ENCODE peak calls at places on chromosome 6, in six cellular contexts. R is substantia nigra; M is activated T-cell treated with anti-CD3 and anti-CD28 coated beads, Interleukin-2, amount 50 U/mL, for 72 hours; U is activated CD8-positive, alpha-beta memory T cell treated with anti-CD3 and anti-CD28 coated beads, Interleukin-2, amount 50 U/mL, for 4 hours; G is stimulated activated naive CD4-positive, alpha-beta T cell; A is EL. J is an unnamed sample.

GRCh38 chr6:169075211-169075621 is 178.4 kb downstream of the THBS2 start:
- DNase-seq in R (no peak), M (no peak), U (no peak), G (no peak), A (no peak), J (no peak)

GRCh38 chr6:89750338-89750737 is 69.3 kb downstream of the MDN1 start:
- DNase-seq in R (no peak), M (no peak), U (no peak), G (no peak), A (no peak), J (no peak)

GRCh38 chr6:110409794-110410193 is 5.6 kb downstream of the DDO start:
- DNase-seq in R (no peak), M (no peak), U (no peak), G (no peak), A (no peak), J (no peak)

GRCh38 chr6:72966628-72967280 is 258.5 kb downstream of the KHDC1L start:
- DNase-seq in R (no peak), M (no peak), U (no peak), G (no peak), A (peak), J (no peak)

GRCh38 chr6:25329982-25330381 is 50.8 kb downstream of the CARMIL1 start:
- DNase-seq in R (no peak), M (no peak), U (no peak), G (no peak), A (no peak), J (no peak)

GRCh38 chr6:169971951-169972651 is 220.7 kb downstream of the ERMARD start:
- DNase-seq in R (no peak), M (no peak), U (no peak), G (no peak), A (no peak), J (no peak)

GRCh38 chr6:91082311-91082803 is 495.5 kb upstream of the MAP3K7 start:
- DNase-seq in R (no peak), M (no peak), U (no peak), G (no peak), A (no peak), J (no peak)

GRCh38 chr6:3363296-3364025 is 93.4 kb downstream of the SLC22A23 start:
- DNase-seq in R (no peak), M (no peak), U (no peak), G (no peak), A (no peak), J (no peak)

GRCh38 chr6:6686748-6687601 is 98.5 kb downstream of the LY86 start:
- DNase-seq in R (no peak), M (no peak), U (peak), G (no peak), A (peak), J (no peak)

GRCh38 chr6:43763133-43763797 is 6.7 kb upstream of the VEGFA start:
- DNase-seq in R (no peak), M (no peak), U (no peak), G (no peak), A (no peak), J (no peak)

GRCh38 chr6:76592561-76592960 is 520.1 kb upstream of the IMPG1 start:
- DNase-seq in R (no peak), M (no peak), U (no peak), G (no peak), A (no peak), J (no peak)

GRCh38 chr6:159837141-159837490 is 37.0 kb downstream of the PNLDC1 start:
- DNase-seq in R (no peak), M (no peak), U (no peak), G (no peak), A (no peak), J (no peak)

GRCh38 chr6:184161-184695 is 108.1 kb upstream of the DUSP22 start:
- DNase-seq in R (no peak), M (no peak), U (no peak), G (no peak), A (no peak), J (no peak)

GRCh38 chr6:83270971-83271714 is 78.0 kb downstream of the RWDD2A start:
- DNase-seq in R (no peak), M (no peak), U (no peak), G (no peak), A (peak), J (no peak)

GRCh38 chr6:134537146-134537555 is 219.2 kb upstream of the SGK1 start:
- DNase-seq in R (no peak), M (no peak), U (no peak), G (no peak), A (peak), J (no peak)

GRCh38 chr6:27255866-27256265 is 8.4 kb downstream of the PRSS16 start:
- DNase-seq in R (no peak), M (no peak), U (no peak), G (no peak), A (no peak), J (no peak)

GRCh38 chr6:7058250-7058923 is 49.4 kb upstream of the RREB1 start:
- DNase-seq in R (no peak), M (peak), U (no peak), G (no peak), A (peak), J (no peak)

GRCh38 chr6:157089258-157089657 is 234.1 kb downstream of the TMEM242 start:
- DNase-seq in R (no peak), M (no peak), U (no peak), G (no peak), A (no peak), J (no peak)

GRCh38 chr6:35534396-35535170 is 21.9 kb upstream of the TULP1 start:
- DNase-seq in R (no peak), M (no peak), U (no peak), G (no peak), A (no peak), J (no peak)

GRCh38 chr6:150409576-150410066 is 40.8 kb downstream of the IYD start:
- DNase-seq in R (no peak), M (no peak), U (no peak), G (no peak), A (no peak), J (no peak)

GRCh38 chr6:158431560-158431959 is 119.3 kb downstream of the TULP4 start:
- DNase-seq in R (no peak), M (no peak), U (no peak), G (no peak), A (no peak), J (no peak)

GRCh38 chr6:30816791-30817739 is 67.3 kb upstream of the DDR1 start:
- DNase-seq in R (no peak), M (peak), U (no peak), G (no peak), A (no peak), J (no peak)

GRCh38 chr6:138944412-138944811 is 43.6 kb downstream of the REPS1 start:
- DNase-seq in R (no peak), M (peak), U (no peak), G (no peak), A (peak), J (no peak)

GRCh38 chr6:157667211-157668033 is 155.6 kb upstream of the SNX9 start:
- DNase-seq in R (no peak), M (peak), U (peak), G (peak), A (peak), J (peak)

GRCh38 chr6:11692451-11693376 is 85.9 kb downstream of the ADTRP start:
- DNase-seq in R (no peak), M (no peak), U (no peak), G (no peak), A (no peak), J (no peak)

GRCh38 chr6:15770347-15771143 is 107.7 kb upstream of the DTNBP1 start:
- DNase-seq in R (no peak), M (peak), U (no peak), G (no peak), A (peak), J (no peak)

GRCh38 chr6:12485226-12485764 is 195.1 kb downstream of the EDN1 start:
- DNase-seq in R (no peak), M (no peak), U (no peak), G (no peak), A (peak), J (no peak)

GRCh38 chr6:45445749-45446454 is 68.2 kb upstream of the SUPT3H start:
- DNase-seq in R (no peak), M (peak), U (no peak), G (no peak), A (peak), J (peak)

GRCh38 chr6:20367716-20368485 is 33.8 kb upstream of the E2F3 start:
- DNase-seq in R (no peak), M (no peak), U (peak), G (no peak), A (no peak), J (peak)

GRCh38 chr6:108766886-108767285 is 81.3 kb upstream of the ARMC2 start:
- DNase-seq in R (no peak), M (no peak), U (no peak), G (no peak), A (no peak), J (no peak)

GRCh38 chr6:107187630-107188029 is 72.3 kb upstream of the BEND3 start:
- DNase-seq in R (no peak), M (no peak), U (no peak), G (no peak), A (no peak), J (no peak)

GRCh38 chr6:157218371-157219198 is 104.7 kb downstream of the TMEM242 start:
- DNase-seq in R (no peak), M (no peak), U (no peak), G (no peak), A (no peak), J (no peak)

GRCh38 chr6:79947191-79948173 is at the start of gene ELOVL4:
- DNase-seq in R (peak), M (peak), U (peak), G (peak), A (peak), J (peak)